ENCODE peak calls at places on chromosomes 5 and 9, in six cellular contexts. G is stomach, F is K562, Z is breast epithelium, C is upper lobe of left lung, M is sigmoid colon. K is an unnamed sample.

GRCh38 chr5:54533541-54534179 is 16.1 kb downstream of the SNX18 start:
- DNase-seq in G (peak; percentile 55), F (no peak), Z (no peak), C (peak; percentile 69), M (no peak), K (no peak)

GRCh38 chr5:2125901-2126265 is 243.2 kb upstream of the IRX4 start:
- DNase-seq in G (no peak), F (no peak), Z (no peak), C (no peak), M (no peak), K (no peak)

GRCh38 chr5:161686881-161687280 is 1.4 kb downstream of the GABRA6 start:
- DNase-seq in G (no peak), F (no peak), Z (no peak), C (no peak), M (no peak), K (no peak)

GRCh38 chr9:83199240-83199639 is 136.3 kb upstream of the RASEF start:
- DNase-seq in G (peak; percentile 56), F (no peak), Z (peak; percentile 66), C (no peak), M (no peak), K (peak; percentile 33)

GRCh38 chr9:132823370-132824144 is 54.5 kb downstream of the AK8 start:
- DNase-seq in G (no peak), F (no peak), Z (no peak), C (no peak), M (peak; percentile 35), K (peak; percentile 17)

GRCh38 chr9:98150164-98150563 is 31.1 kb upstream of the TRIM14 start:
- DNase-seq in G (no peak), F (no peak), Z (peak; percentile 36), C (peak; percentile 30), M (no peak), K (no peak)

GRCh38 chr5:146633273-146633672 is 117.3 kb upstream of the GPR151 start:
- DNase-seq in G (no peak), F (no peak), Z (no peak), C (no peak), M (no peak), K (no peak)

GRCh38 chr5:121698690-121699089 is 153.0 kb upstream of the FTMT start:
- DNase-seq in G (no peak), F (no peak), Z (no peak), C (no peak), M (no peak), K (no peak)

GRCh38 chr5:151648988-151649387 is 37.7 kb downstream of the SPARC start:
- DNase-seq in G (no peak), F (no peak), Z (no peak), C (no peak), M (no peak), K (no peak)

GRCh38 chr9:137703842-137704508 is 85.2 kb downstream of the EHMT1 start:
- DNase-seq in G (no peak), F (no peak), Z (no peak), C (no peak), M (no peak), K (no peak)

GRCh38 chr5:118249386-118249785 is 739.0 kb downstream of the DTWD2 start:
- DNase-seq in G (no peak), F (no peak), Z (no peak), C (no peak), M (no peak), K (no peak)

GRCh38 chr9:27726244-27727141 is 153.2 kb upstream of the C9orf72 start:
- DNase-seq in G (peak; percentile 52), F (peak; percentile 2), Z (no peak), C (peak; percentile 47), M (no peak), K (peak; percentile 59)

GRCh38 chr9:105157178-105157583 is 87.3 kb upstream of the SLC44A1 start:
- DNase-seq in G (peak; percentile 40), F (no peak), Z (no peak), C (peak; percentile 62), M (peak; percentile 95), K (peak; percentile 61)

GRCh38 chr9:81035171-81035570 is 654.2 kb downstream of the TLE1 start:
- DNase-seq in G (no peak), F (no peak), Z (no peak), C (no peak), M (no peak), K (no peak)

GRCh38 chr5:138972836-138973235 is 97.7 kb upstream of the LRRTM2 start:
- DNase-seq in G (no peak), F (no peak), Z (no peak), C (no peak), M (no peak), K (no peak)

GRCh38 chr5:169218176-169218575 is 82.8 kb downstream of the SLIT3 start:
- DNase-seq in G (peak; percentile 64), F (no peak), Z (no peak), C (no peak), M (no peak), K (no peak)

GRCh38 chr9:86230858-86231257 is 28.6 kb downstream of the C9orf153 start:
- DNase-seq in G (no peak), F (peak; percentile 54), Z (no peak), C (no peak), M (no peak), K (no peak)

GRCh38 chr5:81936750-81937149 is 35.1 kb upstream of the ATG10 start:
- DNase-seq in G (no peak), F (no peak), Z (no peak), C (no peak), M (no peak), K (no peak)

GRCh38 chr5:98638111-98638510 is 135.4 kb upstream of the RGMB start:
- DNase-seq in G (no peak), F (no peak), Z (no peak), C (no peak), M (no peak), K (no peak)

GRCh38 chr5:179111267-179112207 is 51.4 kb downstream of the ZNF354C start:
- DNase-seq in G (no peak), F (no peak), Z (no peak), C (no peak), M (no peak), K (no peak)

GRCh38 chr5:173963867-173964429 is 25.0 kb upstream of the C5orf47 start:
- DNase-seq in G (no peak), F (no peak), Z (no peak), C (peak; percentile 51), M (no peak), K (peak; percentile 41)

GRCh38 chr5:135426102-135427082 is 20.8 kb downstream of the DCANP1 start:
- DNase-seq in G (no peak), F (peak; percentile 63), Z (no peak), C (no peak), M (no peak), K (no peak)

GRCh38 chr5:154268073-154268472 is 77.5 kb downstream of the GALNT10 start:
- DNase-seq in G (no peak), F (no peak), Z (no peak), C (no peak), M (no peak), K (no peak)

GRCh38 chr5:78065663-78066062 is 228.8 kb downstream of the AP3B1 start:
- DNase-seq in G (no peak), F (no peak), Z (no peak), C (no peak), M (no peak), K (no peak)

GRCh38 chr9:89398651-89399050 is 80.4 kb downstream of the SECISBP2 start:
- DNase-seq in G (no peak), F (no peak), Z (no peak), C (no peak), M (no peak), K (no peak)
- TF ChIP-seq POLR2AphosphoS5 in G (no peak), F (no peak), Z (no peak), C (no peak), M (no peak), K (no peak)

GRCh38 chr9:14275331-14275730 is 38.6 kb downstream of the NFIB start:
- DNase-seq in G (no peak), F (no peak), Z (no peak), C (no peak), M (no peak), K (no peak)
- H3K4me1 ChIP-seq in G (peaks cover 40% of the 10 kb centered on the region), F (peaks cover 3% of the 10 kb centered on the region), Z (peaks cover 19% of the 10 kb centered on the region), C (peaks cover 32% of the 10 kb centered on the region), M (peaks cover 97% of the 10 kb centered on the region), K (peaks cover 6% of the 10 kb centered on the region)

GRCh38 chr5:119336846-119337564 is 18.8 kb upstream of the TNFAIP8 start:
- DNase-seq in G (no peak), F (no peak), Z (no peak), C (no peak), M (no peak), K (no peak)
- H3K27ac ChIP-seq in G (peak overlapping the region; percentile 42), F (no peak overlapping the region), Z (no peak overlapping the region), C (peak overlapping the region; percentile 18), M (no peak overlapping the region), K (no peak overlapping the region)

GRCh38 chr9:87643111-87643650 is 82.7 kb upstream of the CTSL start:
- DNase-seq in G (no peak), F (no peak), Z (no peak), C (no peak), M (no peak), K (no peak)

GRCh38 chr9:87642330-87643110 is 83.4 kb upstream of the CTSL start:
- DNase-seq in G (no peak), F (no peak), Z (no peak), C (peak; percentile 52), M (no peak), K (no peak)

GRCh38 chr9:87641067-87641466 is 84.9 kb upstream of the CTSL start:
- DNase-seq in G (no peak), F (no peak), Z (no peak), C (no peak), M (no peak), K (no peak)

GRCh38 chr9:87639949-87640348 is 86.0 kb upstream of the CTSL start:
- DNase-seq in G (no peak), F (no peak), Z (no peak), C (no peak), M (no peak), K (no peak)

GRCh38 chr9:87640385-87640795 is 85.5 kb upstream of the CTSL start:
- DNase-seq in G (peak; percentile 81), F (no peak), Z (no peak), C (no peak), M (no peak), K (no peak)
- TF ChIP-seq POLR2AphosphoS5 in G (no peak), F (no peak), Z (no peak), C (no peak), M (no peak), K (no peak)

GRCh38 chr9:128894764-128895163 is 12.8 kb downstream of the LRRC8A start:
- DNase-seq in G (no peak), F (no peak), Z (no peak), C (no peak), M (no peak), K (no peak)

GRCh38 chr9:128898382-128898781 is 16.4 kb downstream of the LRRC8A start:
- DNase-seq in G (no peak), F (no peak), Z (no peak), C (no peak), M (no peak), K (no peak)

GRCh38 chr9:128893354-128893753 is 11.4 kb downstream of the LRRC8A start:
- DNase-seq in G (no peak), F (no peak), Z (no peak), C (no peak), M (no peak), K (no peak)

GRCh38 chr9:128892223-128892892 is 10.4 kb downstream of the LRRC8A start:
- DNase-seq in G (peak; percentile 82), F (peak; percentile 55), Z (peak; percentile 92), C (peak; percentile 82), M (peak; percentile 97), K (peak; percentile 89)

DNA sequence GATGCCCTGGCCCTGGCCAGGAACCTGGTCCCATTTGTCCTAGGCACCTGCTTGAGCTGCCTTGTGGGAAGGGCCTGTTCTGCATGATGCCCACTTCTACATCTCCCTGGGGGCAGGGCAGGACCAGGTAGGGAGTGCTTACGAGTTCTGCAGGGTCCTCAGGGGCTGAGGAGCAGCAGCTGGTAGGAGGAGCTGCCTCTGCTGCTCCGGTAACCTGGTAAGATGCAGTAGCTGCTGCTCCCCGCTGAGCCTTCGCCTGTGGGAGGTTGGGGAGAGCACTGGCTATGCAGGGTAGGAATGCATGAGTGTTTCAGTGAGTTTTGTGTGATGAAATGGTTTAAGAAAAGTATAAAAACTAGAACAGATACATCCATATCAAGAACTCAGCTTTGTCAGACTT is 13.6 kb downstream of the LRRC8A start:
- DNase-seq in G (no peak), F (no peak), Z (no peak), C (no peak), M (no peak), K (no peak)
- H3K4me1 ChIP-seq in G (peaks cover 45% of the 10 kb centered on the region), F (peaks cover 2% of the 10 kb centered on the region), Z (peaks cover 39% of the 10 kb centered on the region), C (peaks cover 60% of the 10 kb centered on the region), M (peaks cover 49% of the 10 kb centered on the region), K (peaks cover 52% of the 10 kb centered on the region)

K was measured in transverse colon.